ENCODE peak calls at places on chromosomes 13 and 19, in eight cellular contexts. G is PC-9; M is tibial nerve; A is heart right ventricle; X is BJ; B is sigmoid colon; H is glutamatergic neuron; D is CD4-positive, alpha-beta T cell. Z is an unnamed sample.

GRCh38 chr19:13156968-13157882 is 7.0 kb downstream of the IER2 start:
- DNase-seq in G (no peak), A (no peak), M (no peak), H (no peak), B (no peak), D (no peak), X (no peak), Z (no peak)

GRCh38 chr19:50514346-50515167 is 844 bp upstream of the ASPDH start:
- DNase-seq in X (no peak), M (no peak), H (no peak), D (no peak), B (peak; percentile 28), G (no peak), A (no peak), Z (no peak)

GRCh38 chr19:17294051-17294891 is 9.0 kb downstream of the ABHD8 start:
- DNase-seq in B (no peak), H (peak; percentile 67), G (no peak), X (no peak), M (no peak), A (no peak), D (peak; percentile 40), Z (no peak)

GRCh38 chr13:90498096-90498495 is 849.4 kb upstream of the MIR17HG start:
- DNase-seq in M (no peak), B (no peak), D (no peak), G (no peak), X (no peak), H (no peak), A (no peak), Z (no peak)

GRCh38 chr13:40407567-40407966 is 258.9 kb downstream of the FOXO1 start:
- DNase-seq in G (no peak), A (no peak), M (no peak), D (no peak), X (no peak), H (no peak), B (no peak), Z (no peak)

GRCh38 chr13:89940383-89940782 is 1407.1 kb upstream of the MIR17HG start:
- DNase-seq in X (no peak), B (no peak), G (no peak), M (no peak), A (no peak), D (no peak), H (no peak), Z (no peak)

GRCh38 chr13:112711528-112712265 is 21.9 kb downstream of the ATP11A start:
- DNase-seq in A (peak; percentile 88), G (peak; percentile 85), X (peak; percentile 94), D (no peak), M (peak; percentile 80), B (peak; percentile 95), H (peak; percentile 60), Z (peak; percentile 93)

GRCh38 chr13:20582026-20582425 is 15.1 kb downstream of the IFT88 start:
- DNase-seq in A (no peak), D (no peak), G (no peak), X (no peak), H (no peak), B (no peak), M (no peak), Z (no peak)

GRCh38 chr13:42377640-42378382 is 105.9 kb downstream of the AKAP11 start:
- DNase-seq in D (no peak), G (no peak), X (no peak), M (no peak), H (no peak), B (no peak), A (no peak), Z (no peak)

GRCh38 chr19:34120846-34121639 is 51.3 kb upstream of the LSM14A start:
- DNase-seq in X (no peak), A (no peak), H (peak; percentile 56), M (no peak), B (no peak), D (peak; percentile 40), G (no peak), Z (no peak)

GRCh38 chr19:7783991-7784421 is 21.0 kb downstream of the CLEC4M start:
- DNase-seq in A (no peak), B (no peak), M (no peak), X (no peak), D (no peak), H (no peak), G (peak; percentile 79), Z (no peak)

GRCh38 chr19:52963229-52963760 is 614 bp upstream of the ZNF816 start:
- DNase-seq in B (peak; percentile 69), X (no peak), D (no peak), H (peak; percentile 41), A (no peak), M (no peak), G (no peak), Z (no peak)

GRCh38 chr13:39245688-39246087 is 207.4 kb downstream of the NHLRC3 start:
- DNase-seq in B (no peak), A (no peak), G (no peak), H (no peak), M (no peak), X (no peak), D (no peak), Z (no peak)

GRCh38 chr19:1062387-1063029 is 4.5 kb upstream of the ARHGAP45 start:
- DNase-seq in B (no peak), M (no peak), A (no peak), G (no peak), H (no peak), D (no peak), X (no peak), Z (no peak)

GRCh38 chr13:78826936-78827335 is 168.0 kb upstream of the OBI1 start:
- DNase-seq in A (no peak), B (no peak), X (no peak), H (no peak), D (no peak), M (no peak), G (no peak), Z (no peak)

DNA sequence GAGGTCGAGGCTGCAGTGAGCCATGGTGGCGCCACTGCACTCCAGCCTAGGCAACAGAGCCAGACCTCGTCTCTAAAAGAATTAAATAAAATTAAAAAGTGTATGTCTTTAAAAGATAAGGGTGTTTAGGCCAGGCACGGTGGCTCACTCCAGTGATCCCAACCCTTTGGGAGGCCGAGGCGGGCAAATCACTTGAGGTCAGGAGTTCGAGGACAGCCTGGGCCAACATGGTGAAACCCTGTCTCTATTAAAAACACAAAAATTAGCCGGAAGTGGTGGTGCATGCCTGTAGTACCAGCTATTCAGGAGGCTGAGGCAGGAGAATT is 7.5 kb upstream of the SDHAF1 start:
- DNase-seq in X (no peak), H (no peak), M (no peak), A (no peak), G (no peak), B (no peak), D (no peak), Z (no peak)
- TF ChIP-seq CTCF in X (no peak), H (no peak), M (no peak), A (no peak), G (no peak), B (no peak), D (no peak), Z (no peak)

DNA sequence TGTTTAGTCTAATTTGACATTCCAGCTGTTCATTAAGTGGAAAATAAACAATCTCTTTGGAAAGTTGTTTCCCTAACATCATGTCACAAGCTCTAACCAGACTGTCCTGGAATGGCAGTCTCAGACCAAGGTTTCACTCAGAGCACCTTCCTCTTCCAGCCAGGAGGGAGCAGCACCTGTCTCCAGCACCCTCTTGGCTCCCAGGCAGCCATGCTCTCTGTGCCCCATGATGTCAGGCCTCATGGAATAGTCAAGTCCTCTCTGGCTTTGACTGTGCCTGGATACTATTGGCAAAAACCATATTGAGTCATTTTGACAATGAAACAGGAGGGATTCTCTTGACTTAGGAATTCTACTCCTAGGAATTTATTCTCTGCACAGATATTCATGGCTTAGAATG is 171.4 kb downstream of the OXGR1 start:
- DNase-seq in A (no peak), M (no peak), H (peak; percentile 29), B (no peak), X (no peak), G (no peak), D (no peak), Z (no peak)
- TF ChIP-seq CTCF in A (no peak), M (no peak), H (no peak), B (no peak), X (no peak), G (peak; percentile 45), D (no peak), Z (no peak)

DNA sequence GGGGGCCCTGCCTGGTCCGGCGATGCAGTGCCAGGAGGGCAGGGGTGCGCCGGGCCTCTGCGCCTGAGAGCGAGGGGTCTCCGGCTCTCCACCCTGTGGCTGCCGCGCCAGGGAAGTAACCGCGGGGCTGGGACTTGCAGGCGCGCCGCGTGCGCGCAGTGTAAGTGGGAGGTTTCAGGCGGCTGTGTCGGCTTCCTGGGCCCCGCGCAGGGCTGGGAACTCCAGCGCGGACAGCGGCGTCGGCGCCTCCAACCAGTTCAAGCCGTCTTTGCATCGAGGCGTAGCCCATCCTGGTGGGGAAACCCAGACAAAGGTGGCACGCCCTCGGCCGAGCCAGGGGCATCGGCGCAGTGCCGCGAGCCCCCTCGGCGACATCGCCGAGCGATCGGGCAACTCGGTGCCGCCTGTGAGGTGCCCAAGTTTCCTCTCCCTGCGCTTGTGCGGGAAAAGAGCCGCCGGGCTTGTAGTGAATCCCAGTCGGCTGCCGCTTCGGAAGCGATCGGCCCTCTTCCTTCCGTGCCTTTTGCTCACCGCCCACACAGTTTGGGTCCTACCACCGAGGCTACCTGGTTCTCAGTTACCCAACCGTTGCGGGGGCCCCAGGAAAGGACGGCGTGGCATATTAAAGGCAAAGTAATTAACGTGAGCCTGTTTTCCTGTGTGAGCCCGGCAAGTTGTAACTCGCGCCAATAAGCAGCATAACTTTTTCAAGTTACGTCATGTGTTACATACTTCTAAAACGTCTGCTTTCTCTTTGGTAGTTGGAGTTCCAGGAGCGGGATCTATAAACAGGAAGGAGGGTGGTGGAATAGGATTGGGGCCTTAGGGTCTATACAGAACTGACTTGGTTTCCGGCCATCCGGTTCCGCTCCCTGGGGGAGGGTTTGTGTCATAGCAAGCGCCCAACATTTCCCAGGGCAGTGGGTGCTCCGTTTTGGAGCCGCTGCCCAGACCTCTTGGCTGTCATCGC is 1.2 kb downstream of the LRCH1 start:
- DNase-seq in D (peak; percentile 44), M (peak; percentile 43), G (peak; percentile 49), X (no peak), B (peak; percentile 86), H (peak; percentile 62), A (peak; percentile 79), Z (peak; percentile 49)
- TF ChIP-seq CTCF in D (peak; percentile 23), M (peak; percentile 45), G (peak; percentile 33), X (peak; percentile 41), B (no peak), H (no peak), A (no peak), Z (no peak)

GRCh38 chr13:24925318-24926231 is 161.6 kb downstream of the RNF17 start:
- DNase-seq in D (no peak), M (no peak), A (no peak), B (no peak), H (no peak), G (no peak), X (no peak), Z (no peak)

GRCh38 chr13:24923305-24923640 is 159.3 kb downstream of the RNF17 start:
- DNase-seq in X (peak; percentile 44), A (peak; percentile 9), M (no peak), G (no peak), H (no peak), D (no peak), B (no peak), Z (peak; percentile 58)

GRCh38 chr13:24921003-24921402 is 157.0 kb downstream of the RNF17 start:
- DNase-seq in G (no peak), B (no peak), H (no peak), M (no peak), X (no peak), D (no peak), A (no peak), Z (no peak)

GRCh38 chr13:24921881-24922280 is 157.9 kb downstream of the RNF17 start:
- DNase-seq in X (no peak), G (no peak), D (no peak), M (no peak), A (no peak), H (no peak), B (no peak), Z (no peak)

GRCh38 chr13:24922390-24923304 is 158.7 kb downstream of the RNF17 start:
- DNase-seq in H (peak; percentile 97), G (peak; percentile 94), B (peak; percentile 98), X (peak; percentile 92), A (peak; percentile 98), M (peak; percentile 94), D (peak; percentile 85), Z (peak; percentile 93)
- TF ChIP-seq CTCF in H (no peak), G (peak; percentile 24), B (no peak), X (peak; percentile 11), A (no peak), M (peak; percentile 59), D (no peak), Z (no peak)

Z was measured in AG09319.